ENCODE peak calls at places on chromosomes 12 and 14, in nine cellular contexts. One of them, this sample, is unnamed.
A peak's percentile ranks its signal among the peaks of the same experiment; 100 is the strongest.

GRCh38 chr12:128971802-128972201 is 118.5 kb downstream of the GLT1D1 start:
- DNase-seq in activated naive CD4-positive, alpha-beta T cell treated with anti-CD3 and anti-CD28 coated beads, Interleukin-2, amount 50 U/mL, for 16 hours: no peak
- DNase-seq in endothelial cell: no peak
- DNase-seq in heart left ventricle: no peak
- DNase-seq in stimulated activated effector memory CD8-positive, alpha-beta T cell treated with anti-CD3 and anti-CD28 coated beads, Interleukin-12 subunit alpha, Interleukin-12 subunit beta, amount 100 ng/mL, for 72 hours: no peak
- DNase-seq in dorsolateral prefrontal cortex: no peak
- DNase-seq in stimulated activated CD8-positive, alpha-beta memory T cell treated with anti-CD3 and anti-CD28 coated beads, Interleukin-12 subunit alpha, Interleukin-12 subunit beta, amount 100 ng/mL, for 1 hour: no peak
- DNase-seq in kidney tubule cell: peak; percentile 71
- DNase-seq in Daoy: peak; percentile 57
- DNase-seq in this sample: no peak

GRCh38 chr12:53795927-53796326 is 44.1 kb upstream of the CISTR start:
- DNase-seq in dorsolateral prefrontal cortex: peak; percentile 36
- DNase-seq in Daoy: no peak
- DNase-seq in endothelial cell: no peak
- DNase-seq in kidney tubule cell: no peak
- DNase-seq in heart left ventricle: no peak
- DNase-seq in stimulated activated CD8-positive, alpha-beta memory T cell treated with anti-CD3 and anti-CD28 coated beads, Interleukin-12 subunit alpha, Interleukin-12 subunit beta, amount 100 ng/mL, for 1 hour: no peak
- DNase-seq in activated naive CD4-positive, alpha-beta T cell treated with anti-CD3 and anti-CD28 coated beads, Interleukin-2, amount 50 U/mL, for 16 hours: no peak
- DNase-seq in stimulated activated effector memory CD8-positive, alpha-beta T cell treated with anti-CD3 and anti-CD28 coated beads, Interleukin-12 subunit alpha, Interleukin-12 subunit beta, amount 100 ng/mL, for 72 hours: no peak
- DNase-seq in this sample: no peak

GRCh38 chr12:32671930-32672785 is 6.9 kb upstream of the DNM1L start:
- DNase-seq in stimulated activated CD8-positive, alpha-beta memory T cell treated with anti-CD3 and anti-CD28 coated beads, Interleukin-12 subunit alpha, Interleukin-12 subunit beta, amount 100 ng/mL, for 1 hour: no peak
- DNase-seq in stimulated activated effector memory CD8-positive, alpha-beta T cell treated with anti-CD3 and anti-CD28 coated beads, Interleukin-12 subunit alpha, Interleukin-12 subunit beta, amount 100 ng/mL, for 72 hours: no peak
- DNase-seq in activated naive CD4-positive, alpha-beta T cell treated with anti-CD3 and anti-CD28 coated beads, Interleukin-2, amount 50 U/mL, for 16 hours: no peak
- DNase-seq in heart left ventricle: no peak
- DNase-seq in dorsolateral prefrontal cortex: peak; percentile 18
- DNase-seq in endothelial cell: peak; percentile 38
- DNase-seq in kidney tubule cell: peak; percentile 61
- DNase-seq in Daoy: peak; percentile 70
- DNase-seq in this sample: no peak

GRCh38 chr12:66241061-66242043 is 52.3 kb downstream of the IRAK3 start:
- DNase-seq in stimulated activated CD8-positive, alpha-beta memory T cell treated with anti-CD3 and anti-CD28 coated beads, Interleukin-12 subunit alpha, Interleukin-12 subunit beta, amount 100 ng/mL, for 1 hour: no peak
- DNase-seq in activated naive CD4-positive, alpha-beta T cell treated with anti-CD3 and anti-CD28 coated beads, Interleukin-2, amount 50 U/mL, for 16 hours: no peak
- DNase-seq in kidney tubule cell: peak; percentile 17
- DNase-seq in stimulated activated effector memory CD8-positive, alpha-beta T cell treated with anti-CD3 and anti-CD28 coated beads, Interleukin-12 subunit alpha, Interleukin-12 subunit beta, amount 100 ng/mL, for 72 hours: no peak
- DNase-seq in heart left ventricle: no peak
- DNase-seq in Daoy: peak; percentile 50
- DNase-seq in endothelial cell: no peak
- DNase-seq in dorsolateral prefrontal cortex: no peak
- DNase-seq in this sample: no peak

GRCh38 chr12:53991077-53991460 is 6.1 kb downstream of the HOXC10 start:
- DNase-seq in Daoy: peak; percentile 87
- DNase-seq in stimulated activated effector memory CD8-positive, alpha-beta T cell treated with anti-CD3 and anti-CD28 coated beads, Interleukin-12 subunit alpha, Interleukin-12 subunit beta, amount 100 ng/mL, for 72 hours: no peak
- DNase-seq in heart left ventricle: no peak
- DNase-seq in kidney tubule cell: peak; percentile 82
- DNase-seq in endothelial cell: no peak
- DNase-seq in activated naive CD4-positive, alpha-beta T cell treated with anti-CD3 and anti-CD28 coated beads, Interleukin-2, amount 50 U/mL, for 16 hours: no peak
- DNase-seq in stimulated activated CD8-positive, alpha-beta memory T cell treated with anti-CD3 and anti-CD28 coated beads, Interleukin-12 subunit alpha, Interleukin-12 subunit beta, amount 100 ng/mL, for 1 hour: no peak
- DNase-seq in dorsolateral prefrontal cortex: no peak
- DNase-seq in this sample: no peak

GRCh38 chr12:113880337-113880736 is 85.8 kb downstream of the RBM19 start:
- DNase-seq in activated naive CD4-positive, alpha-beta T cell treated with anti-CD3 and anti-CD28 coated beads, Interleukin-2, amount 50 U/mL, for 16 hours: no peak
- DNase-seq in stimulated activated effector memory CD8-positive, alpha-beta T cell treated with anti-CD3 and anti-CD28 coated beads, Interleukin-12 subunit alpha, Interleukin-12 subunit beta, amount 100 ng/mL, for 72 hours: no peak
- DNase-seq in stimulated activated CD8-positive, alpha-beta memory T cell treated with anti-CD3 and anti-CD28 coated beads, Interleukin-12 subunit alpha, Interleukin-12 subunit beta, amount 100 ng/mL, for 1 hour: no peak
- DNase-seq in heart left ventricle: no peak
- DNase-seq in Daoy: no peak
- DNase-seq in kidney tubule cell: no peak
- DNase-seq in dorsolateral prefrontal cortex: no peak
- DNase-seq in endothelial cell: no peak
- DNase-seq in this sample: no peak

GRCh38 chr12:3655331-3655900 is 97.5 kb downstream of the CRACR2A start:
- DNase-seq in kidney tubule cell: peak; percentile 15
- DNase-seq in endothelial cell: peak; percentile 31
- DNase-seq in dorsolateral prefrontal cortex: no peak
- DNase-seq in stimulated activated effector memory CD8-positive, alpha-beta T cell treated with anti-CD3 and anti-CD28 coated beads, Interleukin-12 subunit alpha, Interleukin-12 subunit beta, amount 100 ng/mL, for 72 hours: no peak
- DNase-seq in heart left ventricle: no peak
- DNase-seq in Daoy: peak; percentile 17
- DNase-seq in activated naive CD4-positive, alpha-beta T cell treated with anti-CD3 and anti-CD28 coated beads, Interleukin-2, amount 50 U/mL, for 16 hours: no peak
- DNase-seq in stimulated activated CD8-positive, alpha-beta memory T cell treated with anti-CD3 and anti-CD28 coated beads, Interleukin-12 subunit alpha, Interleukin-12 subunit beta, amount 100 ng/mL, for 1 hour: no peak
- DNase-seq in this sample: no peak

GRCh38 chr14:103052407-103052806 is 4.9 kb downstream of the CDC42BPB start:
- DNase-seq in stimulated activated CD8-positive, alpha-beta memory T cell treated with anti-CD3 and anti-CD28 coated beads, Interleukin-12 subunit alpha, Interleukin-12 subunit beta, amount 100 ng/mL, for 1 hour: no peak
- DNase-seq in Daoy: no peak
- DNase-seq in heart left ventricle: no peak
- DNase-seq in stimulated activated effector memory CD8-positive, alpha-beta T cell treated with anti-CD3 and anti-CD28 coated beads, Interleukin-12 subunit alpha, Interleukin-12 subunit beta, amount 100 ng/mL, for 72 hours: no peak
- DNase-seq in kidney tubule cell: no peak
- DNase-seq in endothelial cell: no peak
- DNase-seq in activated naive CD4-positive, alpha-beta T cell treated with anti-CD3 and anti-CD28 coated beads, Interleukin-2, amount 50 U/mL, for 16 hours: no peak
- DNase-seq in dorsolateral prefrontal cortex: no peak
- DNase-seq in this sample: no peak

GRCh38 chr14:99750746-99751450 is 42.3 kb upstream of the EML1 start:
- DNase-seq in kidney tubule cell: no peak
- DNase-seq in Daoy: no peak
- DNase-seq in activated naive CD4-positive, alpha-beta T cell treated with anti-CD3 and anti-CD28 coated beads, Interleukin-2, amount 50 U/mL, for 16 hours: no peak
- DNase-seq in heart left ventricle: no peak
- DNase-seq in dorsolateral prefrontal cortex: no peak
- DNase-seq in stimulated activated CD8-positive, alpha-beta memory T cell treated with anti-CD3 and anti-CD28 coated beads, Interleukin-12 subunit alpha, Interleukin-12 subunit beta, amount 100 ng/mL, for 1 hour: no peak
- DNase-seq in stimulated activated effector memory CD8-positive, alpha-beta T cell treated with anti-CD3 and anti-CD28 coated beads, Interleukin-12 subunit alpha, Interleukin-12 subunit beta, amount 100 ng/mL, for 72 hours: no peak
- DNase-seq in endothelial cell: no peak
- DNase-seq in this sample: no peak

GRCh38 chr12:7374423-7375144 is 69.4 kb downstream of the CD163L1 start:
- DNase-seq in heart left ventricle: peak; percentile 55
- DNase-seq in stimulated activated CD8-positive, alpha-beta memory T cell treated with anti-CD3 and anti-CD28 coated beads, Interleukin-12 subunit alpha, Interleukin-12 subunit beta, amount 100 ng/mL, for 1 hour: no peak
- DNase-seq in Daoy: peak; percentile 48
- DNase-seq in stimulated activated effector memory CD8-positive, alpha-beta T cell treated with anti-CD3 and anti-CD28 coated beads, Interleukin-12 subunit alpha, Interleukin-12 subunit beta, amount 100 ng/mL, for 72 hours: no peak
- DNase-seq in endothelial cell: peak; percentile 53
- DNase-seq in dorsolateral prefrontal cortex: no peak
- DNase-seq in kidney tubule cell: peak; percentile 33
- DNase-seq in activated naive CD4-positive, alpha-beta T cell treated with anti-CD3 and anti-CD28 coated beads, Interleukin-2, amount 50 U/mL, for 16 hours: no peak
- DNase-seq in this sample: peak; percentile 74

GRCh38 chr14:103846569-103847438 is 571 bp downstream of the PPP1R13B start:
- DNase-seq in stimulated activated effector memory CD8-positive, alpha-beta T cell treated with anti-CD3 and anti-CD28 coated beads, Interleukin-12 subunit alpha, Interleukin-12 subunit beta, amount 100 ng/mL, for 72 hours: no peak
- DNase-seq in kidney tubule cell: peak; percentile 52
- DNase-seq in Daoy: peak; percentile 66
- DNase-seq in endothelial cell: peak; percentile 33
- DNase-seq in dorsolateral prefrontal cortex: peak; percentile 15
- DNase-seq in heart left ventricle: peak; percentile 80
- DNase-seq in activated naive CD4-positive, alpha-beta T cell treated with anti-CD3 and anti-CD28 coated beads, Interleukin-2, amount 50 U/mL, for 16 hours: peak; percentile 25
- DNase-seq in stimulated activated CD8-positive, alpha-beta memory T cell treated with anti-CD3 and anti-CD28 coated beads, Interleukin-12 subunit alpha, Interleukin-12 subunit beta, amount 100 ng/mL, for 1 hour: no peak
- DNase-seq in this sample: no peak

This sample was measured in aorta.